ENCODE peak calls at places on chromosomes 1 and 21, in seven cellular contexts. One of them, this sample, is unnamed.

GRCh38 chr1:119738100-119738720 is 26.5 kb downstream of the PHGDH start:
- DNase-seq in MCF 10A: no peak
- DNase-seq in omental fat pad: no peak
- DNase-seq in epithelial cell of esophagus: no peak
- DNase-seq in neural crest cell: no peak
- DNase-seq in nephron progenitor cell: no peak
- DNase-seq in AG09309: no peak
- DNase-seq in this sample: no peak

GRCh38 chr1:76620371-76620770 is 246.9 kb upstream of the ST6GALNAC5 start:
- DNase-seq in epithelial cell of esophagus: no peak
- DNase-seq in neural crest cell: no peak
- DNase-seq in AG09309: no peak
- DNase-seq in MCF 10A: no peak
- DNase-seq in omental fat pad: no peak
- DNase-seq in nephron progenitor cell: no peak
- DNase-seq in this sample: no peak

GRCh38 chr1:245678866-245679411 is 524.2 kb downstream of the KIF26B start:
- DNase-seq in AG09309: no peak
- DNase-seq in MCF 10A: no peak
- DNase-seq in neural crest cell: no peak
- DNase-seq in nephron progenitor cell: no peak
- DNase-seq in omental fat pad: no peak
- DNase-seq in epithelial cell of esophagus: no peak
- DNase-seq in this sample: no peak

GRCh38 chr1:235990376-235990795 is 74.5 kb downstream of the NID1 start:
- DNase-seq in nephron progenitor cell: no peak
- DNase-seq in omental fat pad: no peak
- DNase-seq in AG09309: no peak
- DNase-seq in neural crest cell: no peak
- DNase-seq in MCF 10A: peak
- DNase-seq in epithelial cell of esophagus: no peak
- DNase-seq in this sample: no peak

GRCh38 chr1:56472860-56473259 is 106.5 kb downstream of the PLPP3 start:
- DNase-seq in neural crest cell: no peak
- DNase-seq in MCF 10A: no peak
- DNase-seq in AG09309: no peak
- DNase-seq in omental fat pad: no peak
- DNase-seq in epithelial cell of esophagus: no peak
- DNase-seq in nephron progenitor cell: no peak
- DNase-seq in this sample: no peak

GRCh38 chr1:108851567-108851966 is 5.3 kb downstream of the AKNAD1 start:
- DNase-seq in omental fat pad: no peak
- DNase-seq in neural crest cell: no peak
- DNase-seq in nephron progenitor cell: no peak
- DNase-seq in MCF 10A: no peak
- DNase-seq in AG09309: no peak
- DNase-seq in epithelial cell of esophagus: no peak
- DNase-seq in this sample: no peak

GRCh38 chr1:245160976-245161375 is 6.2 kb downstream of the KIF26B start:
- DNase-seq in neural crest cell: no peak
- DNase-seq in nephron progenitor cell: no peak
- DNase-seq in AG09309: no peak
- DNase-seq in omental fat pad: no peak
- DNase-seq in epithelial cell of esophagus: no peak
- DNase-seq in MCF 10A: no peak
- DNase-seq in this sample: no peak

GRCh38 chr1:226627050-226627755 is 78.6 kb downstream of the STUM start:
- DNase-seq in AG09309: no peak
- DNase-seq in nephron progenitor cell: no peak
- DNase-seq in neural crest cell: no peak
- DNase-seq in MCF 10A: no peak
- DNase-seq in omental fat pad: no peak
- DNase-seq in epithelial cell of esophagus: no peak
- DNase-seq in this sample: no peak

GRCh38 chr1:162069334-162070093 is at the start of gene NOS1AP:
- DNase-seq in AG09309: no peak
- DNase-seq in MCF 10A: peak
- DNase-seq in epithelial cell of esophagus: peak
- DNase-seq in nephron progenitor cell: peak
- DNase-seq in omental fat pad: peak
- DNase-seq in neural crest cell: peak
- DNase-seq in this sample: peak

GRCh38 chr1:30407862-30408580 is 315.4 kb downstream of the MATN1 start:
- DNase-seq in neural crest cell: no peak
- DNase-seq in omental fat pad: no peak
- DNase-seq in nephron progenitor cell: no peak
- DNase-seq in epithelial cell of esophagus: no peak
- DNase-seq in AG09309: peak
- DNase-seq in MCF 10A: no peak
- DNase-seq in this sample: peak

GRCh38 chr1:53656062-53656915 is 82.7 kb downstream of the GLIS1 start:
- DNase-seq in MCF 10A: no peak
- DNase-seq in AG09309: peak
- DNase-seq in omental fat pad: no peak
- DNase-seq in nephron progenitor cell: no peak
- DNase-seq in neural crest cell: no peak
- DNase-seq in epithelial cell of esophagus: no peak
- DNase-seq in this sample: no peak

GRCh38 chr1:4106731-4107130 is 206.7 kb upstream of the C1orf174 start:
- DNase-seq in nephron progenitor cell: no peak
- DNase-seq in epithelial cell of esophagus: no peak
- DNase-seq in AG09309: no peak
- DNase-seq in neural crest cell: no peak
- DNase-seq in MCF 10A: no peak
- DNase-seq in omental fat pad: no peak
- DNase-seq in this sample: no peak

GRCh38 chr1:11804666-11805453 is 904 bp downstream of the MTHFR start:
- DNase-seq in MCF 10A: peak
- DNase-seq in epithelial cell of esophagus: peak
- DNase-seq in neural crest cell: no peak
- DNase-seq in nephron progenitor cell: no peak
- DNase-seq in omental fat pad: no peak
- DNase-seq in AG09309: no peak
- DNase-seq in this sample: no peak

GRCh38 chr1:178609015-178609414 is 96.1 kb downstream of the TEX35 start:
- DNase-seq in neural crest cell: no peak
- DNase-seq in AG09309: peak
- DNase-seq in omental fat pad: no peak
- DNase-seq in nephron progenitor cell: no peak
- DNase-seq in MCF 10A: peak
- DNase-seq in epithelial cell of esophagus: peak
- DNase-seq in this sample: no peak

GRCh38 chr1:172658871-172659453 is at the start of gene FASLG:
- DNase-seq in epithelial cell of esophagus: no peak
- DNase-seq in nephron progenitor cell: no peak
- DNase-seq in omental fat pad: no peak
- DNase-seq in AG09309: no peak
- DNase-seq in neural crest cell: no peak
- DNase-seq in MCF 10A: no peak
- DNase-seq in this sample: no peak

GRCh38 chr21:19261731-19262367 is 858.3 kb upstream of the TMPRSS15 start:
- DNase-seq in MCF 10A: no peak
- DNase-seq in nephron progenitor cell: no peak
- DNase-seq in omental fat pad: no peak
- DNase-seq in neural crest cell: no peak
- DNase-seq in epithelial cell of esophagus: no peak
- DNase-seq in AG09309: no peak
- DNase-seq in this sample: no peak

GRCh38 chr1:53073899-53074311 is 11.9 kb downstream of the PODN start:
- DNase-seq in omental fat pad: peak
- DNase-seq in AG09309: no peak
- DNase-seq in MCF 10A: no peak
- DNase-seq in neural crest cell: no peak
- DNase-seq in nephron progenitor cell: no peak
- DNase-seq in epithelial cell of esophagus: no peak
- DNase-seq in this sample: no peak

GRCh38 chr1:212106286-212106792 is 70.8 kb downstream of the DTL start:
- DNase-seq in AG09309: no peak
- DNase-seq in epithelial cell of esophagus: no peak
- DNase-seq in omental fat pad: no peak
- DNase-seq in MCF 10A: no peak
- DNase-seq in nephron progenitor cell: no peak
- DNase-seq in neural crest cell: no peak
- DNase-seq in this sample: no peak

GRCh38 chr21:21807598-21807903 is 809.3 kb downstream of the NCAM2 start:
- DNase-seq in epithelial cell of esophagus: no peak
- DNase-seq in nephron progenitor cell: no peak
- DNase-seq in omental fat pad: no peak
- DNase-seq in MCF 10A: no peak
- DNase-seq in neural crest cell: no peak
- DNase-seq in AG09309: no peak
- DNase-seq in this sample: no peak

GRCh38 chr1:162323023-162323422 is 53.6 kb downstream of the SPATA46 start:
- DNase-seq in nephron progenitor cell: no peak
- DNase-seq in omental fat pad: no peak
- DNase-seq in MCF 10A: no peak
- DNase-seq in AG09309: no peak
- DNase-seq in epithelial cell of esophagus: no peak
- DNase-seq in neural crest cell: no peak
- DNase-seq in this sample: no peak

GRCh38 chr1:1907098-1907736 is 7.8 kb upstream of the CALML6 start:
- DNase-seq in neural crest cell: no peak
- DNase-seq in AG09309: no peak
- DNase-seq in MCF 10A: peak
- DNase-seq in nephron progenitor cell: no peak
- DNase-seq in epithelial cell of esophagus: peak
- DNase-seq in omental fat pad: no peak
- DNase-seq in this sample: no peak

GRCh38 chr1:13781228-13781627 is 81.2 kb downstream of the PRDM2 start:
- DNase-seq in epithelial cell of esophagus: no peak
- DNase-seq in MCF 10A: no peak
- DNase-seq in AG09309: no peak
- DNase-seq in nephron progenitor cell: no peak
- DNase-seq in neural crest cell: no peak
- DNase-seq in omental fat pad: no peak
- DNase-seq in this sample: no peak

GRCh38 chr21:28793043-28793442 is 199.6 kb downstream of the LTN1 start:
- DNase-seq in nephron progenitor cell: no peak
- DNase-seq in neural crest cell: no peak
- DNase-seq in epithelial cell of esophagus: no peak
- DNase-seq in omental fat pad: no peak
- DNase-seq in MCF 10A: peak
- DNase-seq in AG09309: peak
- DNase-seq in this sample: no peak

GRCh38 chr1:204041232-204041767 is 31.6 kb upstream of the SOX13 start:
- DNase-seq in MCF 10A: no peak
- DNase-seq in nephron progenitor cell: peak
- DNase-seq in AG09309: no peak
- DNase-seq in neural crest cell: no peak
- DNase-seq in epithelial cell of esophagus: no peak
- DNase-seq in omental fat pad: no peak
- DNase-seq in this sample: no peak

GRCh38 chr1:95126846-95127245 is 9.7 kb downstream of the TLCD4 start:
- DNase-seq in AG09309: no peak
- DNase-seq in nephron progenitor cell: no peak
- DNase-seq in neural crest cell: no peak
- DNase-seq in MCF 10A: no peak
- DNase-seq in omental fat pad: no peak
- DNase-seq in epithelial cell of esophagus: no peak
- DNase-seq in this sample: no peak

DNA sequence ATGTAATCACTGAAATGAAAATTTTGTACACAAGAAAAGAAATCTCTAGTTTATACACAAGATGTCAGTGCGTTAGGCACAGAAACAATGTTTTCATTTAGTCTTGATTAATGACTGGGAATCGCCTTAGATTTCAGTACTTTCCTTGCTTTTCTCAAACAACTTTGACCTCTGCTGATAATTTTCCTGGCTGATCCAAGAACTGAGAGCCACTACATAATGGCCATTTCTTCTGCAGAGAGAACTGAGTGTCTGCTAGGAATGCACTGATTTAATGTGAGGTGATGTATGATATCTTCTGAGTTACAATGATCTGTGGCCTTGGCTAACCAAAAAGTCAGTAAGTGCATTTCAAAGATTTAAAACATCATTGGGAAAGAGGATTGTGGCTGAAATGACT is 308.1 kb downstream of the CTH start:
- DNase-seq in epithelial cell of esophagus: no peak
- DNase-seq in AG09309: no peak
- DNase-seq in MCF 10A: no peak
- DNase-seq in nephron progenitor cell: no peak
- DNase-seq in omental fat pad: no peak
- DNase-seq in neural crest cell: no peak
- DNase-seq in this sample: no peak
- TF ChIP-seq CTCF in epithelial cell of esophagus: no peak
- TF ChIP-seq CTCF in AG09309: no peak
- TF ChIP-seq CTCF in MCF 10A: no peak
- TF ChIP-seq CTCF in nephron progenitor cell: no peak
- TF ChIP-seq CTCF in omental fat pad: no peak
- TF ChIP-seq CTCF in neural crest cell: no peak
- TF ChIP-seq CTCF in this sample: no peak

DNA sequence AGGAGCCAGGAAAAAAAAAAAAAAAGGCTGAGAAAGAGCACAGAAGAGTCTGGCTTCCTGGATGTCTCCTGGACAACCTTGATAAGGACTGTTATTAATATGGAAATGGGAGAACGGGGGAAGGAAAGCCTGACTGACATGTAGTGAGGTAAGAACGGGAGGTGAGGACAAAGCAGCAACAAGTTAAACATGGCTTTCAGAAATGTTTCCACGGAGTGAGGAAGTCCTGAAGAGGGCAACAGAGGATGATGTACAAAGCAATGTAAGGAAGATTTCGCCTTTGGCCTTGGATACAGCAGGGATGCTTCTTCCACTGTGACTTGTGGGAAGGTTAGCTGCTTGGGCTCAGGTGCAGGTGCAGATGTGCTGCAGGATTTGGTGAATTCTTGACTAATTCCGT is 11.9 kb upstream of the NIBAN1 start:
- DNase-seq in AG09309: no peak
- DNase-seq in omental fat pad: no peak
- DNase-seq in MCF 10A: peak
- DNase-seq in nephron progenitor cell: no peak
- DNase-seq in neural crest cell: no peak
- DNase-seq in epithelial cell of esophagus: peak
- DNase-seq in this sample: no peak
- TF ChIP-seq CTCF in AG09309: peak
- TF ChIP-seq CTCF in omental fat pad: no peak
- TF ChIP-seq CTCF in MCF 10A: peak
- TF ChIP-seq CTCF in nephron progenitor cell: no peak
- TF ChIP-seq CTCF in neural crest cell: peak
- TF ChIP-seq CTCF in epithelial cell of esophagus: peak
- TF ChIP-seq CTCF in this sample: no peak

GRCh38 chr1:183847646-183848045 is 42.7 kb downstream of the RGL1 start:
- DNase-seq in epithelial cell of esophagus: no peak
- DNase-seq in AG09309: no peak
- DNase-seq in nephron progenitor cell: no peak
- DNase-seq in MCF 10A: no peak
- DNase-seq in neural crest cell: no peak
- DNase-seq in omental fat pad: no peak
- DNase-seq in this sample: no peak
- TF ChIP-seq CTCF in epithelial cell of esophagus: no peak
- TF ChIP-seq CTCF in AG09309: no peak
- TF ChIP-seq CTCF in nephron progenitor cell: no peak
- TF ChIP-seq CTCF in MCF 10A: no peak
- TF ChIP-seq CTCF in neural crest cell: no peak
- TF ChIP-seq CTCF in omental fat pad: no peak
- TF ChIP-seq CTCF in this sample: no peak

DNA sequence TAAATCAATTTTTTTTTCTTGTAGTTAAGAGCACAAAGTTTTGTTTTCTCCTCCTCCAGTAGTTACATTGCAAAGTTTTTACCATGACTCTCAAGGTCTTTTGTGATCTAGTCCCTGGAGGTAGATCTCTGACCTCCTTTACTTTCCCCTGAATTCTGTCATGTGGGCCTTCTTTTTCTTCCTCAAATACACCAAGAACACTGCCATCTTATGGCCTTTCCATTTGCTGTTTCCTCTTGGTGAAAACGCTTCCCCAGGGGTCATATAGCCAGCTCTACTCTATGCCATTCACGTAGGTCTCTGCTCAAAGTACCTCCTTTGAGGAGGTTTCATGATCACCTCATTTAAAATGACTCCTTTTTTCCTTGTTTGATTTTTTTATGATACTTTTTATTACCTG is 2.7 kb downstream of the DDX20 start:
- DNase-seq in epithelial cell of esophagus: no peak
- DNase-seq in nephron progenitor cell: no peak
- DNase-seq in omental fat pad: no peak
- DNase-seq in AG09309: no peak
- DNase-seq in MCF 10A: no peak
- DNase-seq in neural crest cell: no peak
- DNase-seq in this sample: no peak
- TF ChIP-seq CTCF in epithelial cell of esophagus: peak
- TF ChIP-seq CTCF in nephron progenitor cell: no peak
- TF ChIP-seq CTCF in omental fat pad: no peak
- TF ChIP-seq CTCF in AG09309: peak
- TF ChIP-seq CTCF in MCF 10A: no peak
- TF ChIP-seq CTCF in neural crest cell: no peak
- TF ChIP-seq CTCF in this sample: peak

This sample was measured in progenitor cell of endocrine pancreas.